ENCODE peak calls at places on chromosomes 5 and 9, in ten cellular contexts. P is heart right ventricle; H is EH; R is anterior cingulate cortex; U is activated T-cell treated with anti-CD3 and anti-CD28 coated beads for 1 hour; A is T-helper 2 cell; L is CD4-positive, alpha-beta T cell; O is activated CD4-positive, alpha-beta T cell treated with anti-CD3 and anti-CD28 coated beads, Interleukin-2, amount 10 ng/mL, durations not matched to agents 7 days and 5 days; K is prostate gland; W is dorsolateral prefrontal cortex. F is an unnamed sample.

GRCh38 chr9:23825700-23826099 is 340 bp downstream of the ELAVL2 start:
- DNase-seq in O (no peak), K (no peak), U (no peak), R (no peak), A (no peak), L (no peak), W (no peak), P (no peak), H (peak; percentile 1), F (peak; percentile 23)

GRCh38 chr5:171571663-171572062 is 152.2 kb downstream of the FGF18 start:
- DNase-seq in R (no peak), L (no peak), W (no peak), H (peak; percentile 51), O (no peak), K (no peak), U (no peak), P (no peak), A (no peak), F (peak; percentile 67)

GRCh38 chr9:124302921-124303320 is 45.2 kb downstream of the NEK6 start:
- DNase-seq in K (no peak), U (no peak), L (no peak), A (no peak), H (no peak), P (no peak), R (no peak), O (no peak), W (no peak), F (no peak)

GRCh38 chr9:105608685-105609598 is 51.0 kb downstream of the FKTN start:
- DNase-seq in W (no peak), K (peak; percentile 10), R (no peak), O (peak; percentile 24), U (no peak), A (no peak), L (no peak), P (peak; percentile 6), H (peak; percentile 55), F (peak; percentile 76)

GRCh38 chr5:102010644-102011043 is 285.4 kb downstream of the SLCO4C1 start:
- DNase-seq in P (no peak), H (no peak), A (no peak), K (no peak), U (no peak), O (no peak), R (no peak), W (no peak), L (no peak), F (no peak)

GRCh38 chr9:130530932-130531331 is 48.4 kb upstream of the FUBP3 start:
- DNase-seq in H (no peak), U (no peak), L (no peak), R (no peak), P (peak; percentile 54), O (no peak), K (peak; percentile 29), W (no peak), A (no peak), F (peak; percentile 39)

GRCh38 chr9:26744362-26744965 is 148.1 kb downstream of the CAAP1 start:
- DNase-seq in R (no peak), H (peak; percentile 30), L (no peak), O (no peak), P (no peak), W (no peak), K (no peak), U (no peak), A (no peak), F (peak; percentile 41)

GRCh38 chr5:82276800-82277612 is 1.1 kb downstream of the RPS23 start:
- DNase-seq in L (no peak), K (no peak), P (no peak), O (no peak), W (no peak), R (no peak), A (no peak), U (no peak), H (no peak), F (no peak)

GRCh38 chr5:178367351-178368120 is 134.9 kb upstream of the PHYKPL start:
- DNase-seq in A (no peak), R (no peak), K (no peak), H (no peak), L (no peak), U (no peak), P (no peak), W (no peak), O (no peak), F (no peak)